ENCODE peak calls at places on chromosomes 2 and 18, in ten cellular contexts. One of them, this sample, is unnamed.
A peak's percentile ranks its signal among the peaks of the same experiment; 100 is the strongest.

GRCh38 chr18:9478545-9478944 is 3.2 kb downstream of the RALBP1 start:
- DNase-seq in adrenal gland: no peak
- DNase-seq in brain microvascular endothelial cell: no peak
- DNase-seq in omental fat pad: no peak
- DNase-seq in HL-60: no peak
- DNase-seq in HFFc6: no peak
- DNase-seq in endothelial cell: no peak
- DNase-seq in psoas muscle: no peak
- DNase-seq in tibial nerve: no peak
- DNase-seq in uterus: no peak
- DNase-seq in this sample: no peak

GRCh38 chr2:86170449-86170848 is 24.8 kb downstream of the IMMT start:
- DNase-seq in HFFc6: no peak
- DNase-seq in uterus: no peak
- DNase-seq in endothelial cell: no peak
- DNase-seq in tibial nerve: no peak
- DNase-seq in adrenal gland: no peak
- DNase-seq in psoas muscle: no peak
- DNase-seq in HL-60: no peak
- DNase-seq in omental fat pad: no peak
- DNase-seq in brain microvascular endothelial cell: no peak
- DNase-seq in this sample: no peak

GRCh38 chr18:46629356-46629755 is 27.7 kb downstream of the LOXHD1 start:
- DNase-seq in tibial nerve: no peak
- DNase-seq in endothelial cell: no peak
- DNase-seq in HL-60: no peak
- DNase-seq in psoas muscle: no peak
- DNase-seq in HFFc6: no peak
- DNase-seq in brain microvascular endothelial cell: no peak
- DNase-seq in omental fat pad: no peak
- DNase-seq in uterus: no peak
- DNase-seq in adrenal gland: no peak
- DNase-seq in this sample: no peak

GRCh38 chr2:199485732-199486335 is 28.1 kb upstream of the SATB2 start:
- DNase-seq in psoas muscle: peak; percentile 28
- DNase-seq in omental fat pad: no peak
- DNase-seq in brain microvascular endothelial cell: peak; percentile 56
- DNase-seq in HL-60: peak; percentile 77
- DNase-seq in adrenal gland: peak; percentile 82
- DNase-seq in endothelial cell: peak; percentile 79
- DNase-seq in HFFc6: peak; percentile 47
- DNase-seq in tibial nerve: peak; percentile 65
- DNase-seq in uterus: no peak
- DNase-seq in this sample: peak; percentile 60

GRCh38 chr18:50274044-50274442 is 7.3 kb downstream of the MBD1 start:
- DNase-seq in endothelial cell: no peak
- DNase-seq in uterus: no peak
- DNase-seq in HL-60: no peak
- DNase-seq in psoas muscle: no peak
- DNase-seq in brain microvascular endothelial cell: no peak
- DNase-seq in omental fat pad: no peak
- DNase-seq in adrenal gland: no peak
- DNase-seq in tibial nerve: no peak
- DNase-seq in HFFc6: no peak
- DNase-seq in this sample: no peak

GRCh38 chr18:7111134-7111533 is 6.5 kb downstream of the LAMA1 start:
- DNase-seq in HL-60: no peak
- DNase-seq in adrenal gland: no peak
- DNase-seq in omental fat pad: no peak
- DNase-seq in uterus: no peak
- DNase-seq in tibial nerve: no peak
- DNase-seq in HFFc6: no peak
- DNase-seq in psoas muscle: no peak
- DNase-seq in endothelial cell: no peak
- DNase-seq in brain microvascular endothelial cell: no peak
- DNase-seq in this sample: no peak

GRCh38 chr2:54561010-54561409 is 104.9 kb downstream of the SPTBN1 start:
- DNase-seq in psoas muscle: no peak
- DNase-seq in tibial nerve: no peak
- DNase-seq in uterus: no peak
- DNase-seq in endothelial cell: no peak
- DNase-seq in brain microvascular endothelial cell: no peak
- DNase-seq in HL-60: no peak
- DNase-seq in adrenal gland: no peak
- DNase-seq in omental fat pad: no peak
- DNase-seq in HFFc6: no peak
- DNase-seq in this sample: no peak

GRCh38 chr2:203438528-203438927 is 96.6 kb downstream of the RAPH1 start:
- DNase-seq in psoas muscle: no peak
- DNase-seq in endothelial cell: no peak
- DNase-seq in HFFc6: no peak
- DNase-seq in tibial nerve: no peak
- DNase-seq in brain microvascular endothelial cell: no peak
- DNase-seq in uterus: no peak
- DNase-seq in HL-60: no peak
- DNase-seq in adrenal gland: no peak
- DNase-seq in omental fat pad: no peak
- DNase-seq in this sample: no peak

GRCh38 chr2:235807347-235807746 is 313.5 kb downstream of the AGAP1 start:
- DNase-seq in uterus: no peak
- DNase-seq in HFFc6: no peak
- DNase-seq in psoas muscle: no peak
- DNase-seq in omental fat pad: no peak
- DNase-seq in endothelial cell: no peak
- DNase-seq in brain microvascular endothelial cell: no peak
- DNase-seq in adrenal gland: no peak
- DNase-seq in HL-60: no peak
- DNase-seq in tibial nerve: no peak
- DNase-seq in this sample: no peak

GRCh38 chr2:235799281-235799680 is 305.4 kb downstream of the AGAP1 start:
- DNase-seq in psoas muscle: no peak
- DNase-seq in HFFc6: no peak
- DNase-seq in adrenal gland: no peak
- DNase-seq in omental fat pad: no peak
- DNase-seq in tibial nerve: no peak
- DNase-seq in HL-60: no peak
- DNase-seq in endothelial cell: no peak
- DNase-seq in uterus: no peak
- DNase-seq in brain microvascular endothelial cell: no peak
- DNase-seq in this sample: no peak

GRCh38 chr2:235802542-235802941 is 308.7 kb downstream of the AGAP1 start:
- DNase-seq in tibial nerve: no peak
- DNase-seq in endothelial cell: no peak
- DNase-seq in omental fat pad: no peak
- DNase-seq in HFFc6: no peak
- DNase-seq in psoas muscle: no peak
- DNase-seq in brain microvascular endothelial cell: no peak
- DNase-seq in HL-60: no peak
- DNase-seq in uterus: no peak
- DNase-seq in adrenal gland: no peak
- DNase-seq in this sample: no peak

GRCh38 chr2:235804676-235805075 is 310.8 kb downstream of the AGAP1 start:
- DNase-seq in HFFc6: no peak
- DNase-seq in endothelial cell: no peak
- DNase-seq in tibial nerve: no peak
- DNase-seq in adrenal gland: no peak
- DNase-seq in uterus: no peak
- DNase-seq in brain microvascular endothelial cell: no peak
- DNase-seq in psoas muscle: no peak
- DNase-seq in omental fat pad: no peak
- DNase-seq in HL-60: no peak
- DNase-seq in this sample: no peak

DNA sequence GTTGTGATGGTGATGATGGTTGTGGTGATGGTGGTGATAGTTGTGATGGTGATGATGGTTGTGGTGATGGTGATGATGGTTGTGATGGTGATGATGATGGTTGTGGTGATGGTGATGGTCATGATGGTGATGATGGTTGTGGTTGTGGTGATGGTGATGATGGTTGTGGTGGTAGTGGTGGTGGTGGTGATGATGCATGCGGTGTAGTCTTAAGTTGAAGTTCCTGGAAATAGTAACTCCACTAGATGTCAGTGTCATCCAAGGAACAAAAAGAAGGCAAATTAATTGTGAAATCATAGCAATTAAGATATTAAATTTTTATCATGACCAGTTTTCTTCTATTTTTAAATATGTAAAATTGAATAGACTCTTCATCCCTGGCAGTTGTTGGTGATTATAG is 309.2 kb downstream of the AGAP1 start:
- DNase-seq in HFFc6: no peak
- DNase-seq in brain microvascular endothelial cell: peak; percentile 7
- DNase-seq in HL-60: no peak
- DNase-seq in endothelial cell: no peak
- DNase-seq in omental fat pad: no peak
- DNase-seq in psoas muscle: no peak
- DNase-seq in tibial nerve: no peak
- DNase-seq in adrenal gland: no peak
- DNase-seq in uterus: no peak
- DNase-seq in this sample: no peak
- TF ChIP-seq CTCF in HFFc6: peak; percentile 50
- TF ChIP-seq CTCF in brain microvascular endothelial cell: peak; percentile 23
- TF ChIP-seq CTCF in HL-60: no peak
- TF ChIP-seq CTCF in endothelial cell: no peak
- TF ChIP-seq CTCF in omental fat pad: no peak
- TF ChIP-seq CTCF in psoas muscle: peak; percentile 22
- TF ChIP-seq CTCF in tibial nerve: peak; percentile 10
- TF ChIP-seq CTCF in adrenal gland: no peak
- TF ChIP-seq CTCF in uterus: no peak
- TF ChIP-seq CTCF in this sample: no peak

DNA sequence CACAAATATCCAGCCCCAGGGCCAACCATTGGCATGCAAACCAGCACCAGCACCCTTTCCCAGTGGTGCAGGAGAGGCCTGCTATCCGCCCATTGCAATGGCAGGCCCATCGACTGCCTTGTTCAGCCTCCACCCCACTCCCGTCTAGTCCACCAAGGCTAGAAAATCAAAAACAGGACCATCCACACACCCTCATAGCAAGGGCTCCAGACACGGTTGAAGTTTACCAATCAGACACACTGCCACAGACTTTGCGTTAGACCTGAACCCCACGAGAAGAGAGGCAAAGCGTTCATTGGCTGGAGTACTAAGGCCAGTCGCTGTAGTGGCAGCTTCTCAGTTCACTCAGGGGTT is 95.3 kb upstream of the TEX51 start:
- DNase-seq in brain microvascular endothelial cell: no peak
- DNase-seq in adrenal gland: no peak
- DNase-seq in HFFc6: no peak
- DNase-seq in tibial nerve: no peak
- DNase-seq in psoas muscle: no peak
- DNase-seq in endothelial cell: no peak
- DNase-seq in HL-60: no peak
- DNase-seq in uterus: no peak
- DNase-seq in omental fat pad: no peak
- DNase-seq in this sample: no peak
- TF ChIP-seq CTCF in brain microvascular endothelial cell: no peak
- TF ChIP-seq CTCF in adrenal gland: no peak
- TF ChIP-seq CTCF in HFFc6: no peak
- TF ChIP-seq CTCF in tibial nerve: no peak
- TF ChIP-seq CTCF in psoas muscle: no peak
- TF ChIP-seq CTCF in endothelial cell: no peak
- TF ChIP-seq CTCF in HL-60: no peak
- TF ChIP-seq CTCF in uterus: no peak
- TF ChIP-seq CTCF in omental fat pad: no peak
- TF ChIP-seq CTCF in this sample: no peak

GRCh38 chr2:65640793-65641103 is 208.3 kb upstream of the SPRED2 start:
- DNase-seq in endothelial cell: no peak
- DNase-seq in HL-60: no peak
- DNase-seq in brain microvascular endothelial cell: no peak
- DNase-seq in HFFc6: no peak
- DNase-seq in omental fat pad: no peak
- DNase-seq in psoas muscle: no peak
- DNase-seq in tibial nerve: no peak
- DNase-seq in adrenal gland: no peak
- DNase-seq in uterus: no peak
- DNase-seq in this sample: no peak

GRCh38 chr2:65639156-65639876 is 206.9 kb upstream of the SPRED2 start:
- DNase-seq in HL-60: no peak
- DNase-seq in adrenal gland: no peak
- DNase-seq in endothelial cell: no peak
- DNase-seq in psoas muscle: no peak
- DNase-seq in tibial nerve: no peak
- DNase-seq in brain microvascular endothelial cell: peak; percentile 31
- DNase-seq in uterus: peak; percentile 77
- DNase-seq in HFFc6: peak; percentile 23
- DNase-seq in omental fat pad: no peak
- DNase-seq in this sample: no peak

GRCh38 chr2:65637061-65637460 is 204.7 kb upstream of the SPRED2 start:
- DNase-seq in psoas muscle: no peak
- DNase-seq in brain microvascular endothelial cell: no peak
- DNase-seq in tibial nerve: no peak
- DNase-seq in omental fat pad: no peak
- DNase-seq in HFFc6: no peak
- DNase-seq in HL-60: no peak
- DNase-seq in adrenal gland: no peak
- DNase-seq in endothelial cell: no peak
- DNase-seq in uterus: no peak
- DNase-seq in this sample: no peak

GRCh38 chr2:65636024-65636423 is 203.6 kb upstream of the SPRED2 start:
- DNase-seq in brain microvascular endothelial cell: no peak
- DNase-seq in omental fat pad: no peak
- DNase-seq in HFFc6: no peak
- DNase-seq in tibial nerve: no peak
- DNase-seq in adrenal gland: no peak
- DNase-seq in uterus: no peak
- DNase-seq in endothelial cell: no peak
- DNase-seq in HL-60: no peak
- DNase-seq in psoas muscle: no peak
- DNase-seq in this sample: no peak

GRCh38 chr2:65638438-65638837 is 206.0 kb upstream of the SPRED2 start:
- DNase-seq in endothelial cell: no peak
- DNase-seq in omental fat pad: no peak
- DNase-seq in tibial nerve: no peak
- DNase-seq in adrenal gland: no peak
- DNase-seq in uterus: no peak
- DNase-seq in psoas muscle: no peak
- DNase-seq in HFFc6: no peak
- DNase-seq in HL-60: no peak
- DNase-seq in brain microvascular endothelial cell: no peak
- DNase-seq in this sample: no peak
- TF ChIP-seq CTCF in endothelial cell: peak; percentile 49
- TF ChIP-seq CTCF in omental fat pad: no peak
- TF ChIP-seq CTCF in tibial nerve: no peak
- TF ChIP-seq CTCF in adrenal gland: no peak
- TF ChIP-seq CTCF in uterus: no peak
- TF ChIP-seq CTCF in psoas muscle: no peak
- TF ChIP-seq CTCF in HFFc6: peak; percentile 47
- TF ChIP-seq CTCF in HL-60: no peak
- TF ChIP-seq CTCF in brain microvascular endothelial cell: peak; percentile 25
- TF ChIP-seq CTCF in this sample: no peak

DNA sequence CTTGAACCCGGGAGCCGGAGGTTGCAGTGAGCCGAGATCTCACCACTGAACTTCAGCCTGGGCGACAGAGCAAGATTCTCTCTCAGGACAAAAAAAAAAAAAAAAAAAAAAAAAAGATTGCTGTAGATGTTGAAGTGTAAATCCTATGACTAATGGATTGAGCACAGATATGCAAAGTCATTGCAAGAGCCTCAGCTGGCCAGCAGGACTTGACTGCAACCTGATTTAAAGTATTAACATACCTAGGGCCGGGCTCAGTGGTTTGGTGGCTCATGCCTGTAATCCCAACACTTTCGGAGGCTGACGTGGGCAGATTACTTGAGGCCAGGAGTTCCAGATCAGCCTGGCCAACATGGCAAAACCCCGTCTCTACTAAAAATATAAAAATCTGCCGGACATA is 103.4 kb upstream of the MSH2 start:
- DNase-seq in psoas muscle: peak; percentile 50
- DNase-seq in omental fat pad: no peak
- DNase-seq in HL-60: no peak
- DNase-seq in brain microvascular endothelial cell: peak; percentile 72
- DNase-seq in endothelial cell: no peak
- DNase-seq in uterus: no peak
- DNase-seq in tibial nerve: no peak
- DNase-seq in adrenal gland: no peak
- DNase-seq in HFFc6: peak; percentile 92
- DNase-seq in this sample: no peak
- TF ChIP-seq CTCF in psoas muscle: no peak
- TF ChIP-seq CTCF in omental fat pad: no peak
- TF ChIP-seq CTCF in HL-60: no peak
- TF ChIP-seq CTCF in brain microvascular endothelial cell: peak; percentile 17
- TF ChIP-seq CTCF in endothelial cell: no peak
- TF ChIP-seq CTCF in uterus: no peak
- TF ChIP-seq CTCF in tibial nerve: no peak
- TF ChIP-seq CTCF in adrenal gland: no peak
- TF ChIP-seq CTCF in HFFc6: peak; percentile 23
- TF ChIP-seq CTCF in this sample: no peak

This sample was measured in mesothelial cell of epicardium.